ENCODE peak calls at places on chromosome 22, in six cellular contexts. W is coronary artery; H is AG04450; B is activated naive CD4-positive, alpha-beta T cell treated with anti-CD3 and anti-CD28 coated beads, Interleukin-2, amount 10 ng/mL, durations not matched to agents 7 days and 5 days; I is stimulated activated CD4-positive, alpha-beta T cell treated with anti-CD3 and anti-CD28 coated beads, TNF-alpha, amount 100 ng/mL, for 4 hours; R is kidney. U is an unnamed sample.

GRCh38 chr22:39205344-39206021 is 39.3 kb downstream of the PDGFB start:
- DNase-seq in W (peak), H (no peak), B (peak), I (no peak), R (peak), U (no peak)

GRCh38 chr22:50521710-50522109 is 3.7 kb downstream of the SCO2 start:
- DNase-seq in W (no peak), H (no peak), B (no peak), I (no peak), R (no peak), U (no peak)

GRCh38 chr22:37802310-37803194 is 5.2 kb upstream of the GCAT start:
- DNase-seq in W (no peak), H (no peak), B (peak), I (no peak), R (peak), U (peak)

GRCh38 chr22:26354707-26355106 is 74.4 kb upstream of the ASPHD2 start:
- DNase-seq in W (no peak), H (no peak), B (no peak), I (no peak), R (no peak), U (no peak)

GRCh38 chr22:23759566-23759965 is 3.2 kb upstream of the C22orf15 start:
- DNase-seq in W (no peak), H (no peak), B (no peak), I (no peak), R (no peak), U (no peak)

GRCh38 chr22:37140686-37141323 is 8.9 kb downstream of the IL2RB start:
- DNase-seq in W (no peak), H (no peak), B (no peak), I (no peak), R (no peak), U (no peak)

GRCh38 chr22:24726848-24727217 is 47.7 kb downstream of the PIWIL3 start:
- DNase-seq in W (no peak), H (no peak), B (no peak), I (no peak), R (no peak), U (no peak)

GRCh38 chr22:42993651-42994275 is 21.2 kb downstream of the PACSIN2 start:
- DNase-seq in W (no peak), H (no peak), B (no peak), I (no peak), R (no peak), U (no peak)

GRCh38 chr22:41382098-41382578 is 396 bp downstream of the TEF start:
- DNase-seq in W (peak), H (no peak), B (peak), I (peak), R (peak), U (no peak)

GRCh38 chr22:33666661-33667619 is 253.3 kb downstream of the LARGE1 start:
- DNase-seq in W (no peak), H (no peak), B (no peak), I (no peak), R (no peak), U (no peak)

GRCh38 chr22:37561209-37562048 is 1.1 kb downstream of the CDC42EP1 start:
- DNase-seq in W (peak), H (peak), B (peak), I (peak), R (peak), U (no peak)

GRCh38 chr22:32534252-32535215 is 59.9 kb downstream of the FBXO7 start:
- DNase-seq in W (no peak), H (no peak), B (no peak), I (no peak), R (peak), U (no peak)

GRCh38 chr22:41975299-41976069 is 6.2 kb downstream of the SEPTIN3 start:
- DNase-seq in W (no peak), H (no peak), B (no peak), I (no peak), R (no peak), U (no peak)

GRCh38 chr22:34057726-34058125 is 137.4 kb upstream of the LARGE1 start:
- DNase-seq in W (no peak), H (no peak), B (no peak), I (no peak), R (no peak), U (no peak)

GRCh38 chr22:36298601-36299000 is 45.7 kb downstream of the APOL1 start:
- DNase-seq in W (no peak), H (no peak), B (no peak), I (no peak), R (no peak), U (no peak)

GRCh38 chr22:21650280-21650679 is 8.2 kb downstream of the SDF2L1 start:
- DNase-seq in W (no peak), H (no peak), B (no peak), I (no peak), R (no peak), U (no peak)

GRCh38 chr22:22848364-22848866 is 39.2 kb upstream of the IGLL5 start:
- DNase-seq in W (no peak), H (no peak), B (peak), I (peak), R (peak), U (no peak)

GRCh38 chr22:25747245-25747944 is 5.4 kb downstream of the MYO18B start:
- DNase-seq in W (peak), H (peak), B (no peak), I (no peak), R (peak), U (no peak)

GRCh38 chr22:39238966-39239510 is 5.7 kb downstream of the PDGFB start:
- DNase-seq in W (no peak), H (no peak), B (no peak), I (no peak), R (no peak), U (no peak)

GRCh38 chr22:27919943-27920755 is 1.1 kb upstream of the PITPNB start:
- DNase-seq in W (peak), H (no peak), B (no peak), I (no peak), R (no peak), U (peak)

GRCh38 chr22:30275625-30276024 is 9.0 kb upstream of the OSM start:
- DNase-seq in W (no peak), H (no peak), B (no peak), I (no peak), R (no peak), U (no peak)

GRCh38 chr22:31346733-31347250 is 646 bp upstream of the PATZ1 start:
- DNase-seq in W (no peak), H (no peak), B (no peak), I (peak), R (peak), U (no peak)

GRCh38 chr22:37502342-37503182 is 16.4 kb upstream of the MFNG start:
- DNase-seq in W (no peak), H (no peak), B (no peak), I (no peak), R (peak), U (no peak)

GRCh38 chr22:38294193-38294592 is 21.4 kb upstream of the TMEM184B start:
- DNase-seq in W (no peak), H (no peak), B (no peak), I (no peak), R (no peak), U (no peak)

GRCh38 chr22:20407829-20408228 is 13.9 kb downstream of the ZNF74 start:
- DNase-seq in W (peak), H (no peak), B (no peak), I (no peak), R (no peak), U (peak)

GRCh38 chr22:40332319-40332781 is 13.9 kb upstream of the ADSL start:
- DNase-seq in W (no peak), H (peak), B (no peak), I (no peak), R (no peak), U (no peak)

GRCh38 chr22:36641902-36642640 is 61.5 kb downstream of the CACNG2 start:
- DNase-seq in W (peak), H (no peak), B (no peak), I (no peak), R (no peak), U (no peak)

GRCh38 chr22:23108324-23109078 is 33.3 kb downstream of the RSPH14 start:
- DNase-seq in W (no peak), H (no peak), B (no peak), I (no peak), R (no peak), U (no peak)

GRCh38 chr22:50656122-50657070 is 16.2 kb upstream of the SHANK3 start:
- DNase-seq in W (no peak), H (no peak), B (no peak), I (no peak), R (peak), U (no peak)

GRCh38 chr22:23263651-23264555 is 83.6 kb downstream of the BCR start:
- DNase-seq in W (no peak), H (no peak), B (peak), I (no peak), R (peak), U (no peak)

GRCh38 chr22:36881504-36882245 is 20.9 kb downstream of the NCF4 start:
- DNase-seq in W (no peak), H (no peak), B (no peak), I (no peak), R (no peak), U (no peak)

GRCh38 chr22:46088541-46089311 is 61.6 kb upstream of the PPARA start:
- DNase-seq in W (peak), H (no peak), B (no peak), I (no peak), R (peak), U (no peak)

GRCh38 chr22:42820075-42820763 is 36.9 kb downstream of the ARFGAP3 start:
- DNase-seq in W (no peak), H (peak), B (no peak), I (no peak), R (no peak), U (no peak)

GRCh38 chr22:45504703-45505341 is 2.1 kb downstream of the FBLN1 start:
- DNase-seq in W (no peak), H (no peak), B (no peak), I (no peak), R (peak), U (no peak)

GRCh38 chr22:17734197-17734596 is 40.1 kb downstream of the BID start:
- DNase-seq in W (no peak), H (no peak), B (peak), I (no peak), R (no peak), U (no peak)

GRCh38 chr22:40482886-40483285 is 112.5 kb downstream of the SGSM3 start:
- DNase-seq in W (no peak), H (no peak), B (no peak), I (no peak), R (no peak), U (no peak)